ENCODE peak calls at places on chromosomes 2 and 18, in four cellular contexts. M, Y, P and Q are unnamed samples.

GRCh38 chr2:171718720-171719119 is 31.5 kb downstream of the DYNC1I2 start:
- DNase-seq in M (no peak), Y (no peak), P (no peak), Q (no peak)

GRCh38 chr2:219369447-219369861 is 18.3 kb downstream of the DNPEP start:
- DNase-seq in Y (peak), M (peak), P (no peak), Q (no peak)

GRCh38 chr2:179612108-179612507 is 249.3 kb downstream of the ZNF385B start:
- DNase-seq in M (no peak), P (no peak), Y (no peak), Q (no peak)

GRCh38 chr2:201414099-201415023 is 36.9 kb downstream of the TRAK2 start:
- DNase-seq in M (no peak), P (no peak), Y (no peak), Q (no peak)

GRCh38 chr2:222000326-222000725 is 298.5 kb downstream of the PAX3 start:
- DNase-seq in Y (no peak), P (no peak), M (no peak), Q (no peak)

GRCh38 chr18:42373584-42373983 is 418.6 kb downstream of the PIK3C3 start:
- DNase-seq in Y (no peak), M (no peak), P (no peak), Q (no peak)

GRCh38 chr2:170817999-170818293 is 1.3 kb downstream of the GAD1 start:
- DNase-seq in P (no peak), Y (no peak), M (no peak), Q (no peak)

GRCh38 chr2:231933916-231934401 is 7.8 kb upstream of the NPPC start:
- DNase-seq in Y (peak), P (no peak), M (peak), Q (no peak)

GRCh38 chr2:73981081-73981968 is 3.4 kb upstream of the TET3 start:
- DNase-seq in M (no peak), P (peak), Y (peak), Q (peak)

GRCh38 chr2:220043155-220043992 is 415.9 kb downstream of the SLC4A3 start:
- DNase-seq in Y (no peak), M (no peak), P (no peak), Q (no peak)

GRCh38 chr2:3108710-3109702 is 268.6 kb downstream of the EIPR1 start:
- DNase-seq in Y (no peak), P (no peak), M (no peak), Q (no peak)

GRCh38 chr18:79681484-79682387 is 2.1 kb downstream of the CTDP1 start:
- DNase-seq in Y (peak), M (no peak), P (no peak), Q (peak)

GRCh38 chr2:234491281-234491680 is 5.6 kb downstream of the ARL4C start:
- DNase-seq in M (no peak), P (no peak), Y (no peak), Q (no peak)

GRCh38 chr2:95231723-95232122 is 24.4 kb downstream of the ZNF892 start:
- DNase-seq in P (peak), Y (peak), M (no peak), Q (peak)

GRCh38 chr2:194104687-194105086 is 1552.3 kb upstream of the SLC39A10 start:
- DNase-seq in M (no peak), Y (no peak), P (no peak), Q (no peak)

GRCh38 chr2:130829020-130829419 is 7.7 kb upstream of the ARHGEF4 start:
- DNase-seq in M (no peak), P (no peak), Y (no peak), Q (no peak)

GRCh38 chr2:174699993-174700766 is 64.1 kb downstream of the CHRNA1 start:
- DNase-seq in P (peak), Y (no peak), M (no peak), Q (peak)

GRCh38 chr18:54772081-54772480 is 56.2 kb upstream of the RAB27B start:
- DNase-seq in P (no peak), Y (no peak), M (no peak), Q (no peak)

GRCh38 chr2:26574066-26574899 is 66.9 kb downstream of the CIB4 start:
- DNase-seq in M (no peak), P (no peak), Y (no peak), Q (no peak)

GRCh38 chr2:174412256-174412655 is 16.7 kb downstream of the SCRN3 start:
- DNase-seq in M (no peak), Y (no peak), P (no peak), Q (no peak)

GRCh38 chr18:11380968-11381367 is 228.4 kb upstream of the SLC35G4 start:
- DNase-seq in M (no peak), P (no peak), Y (no peak), Q (no peak)

GRCh38 chr2:25620077-25620476 is 53.3 kb downstream of the DTNB start:
- DNase-seq in P (no peak), M (no peak), Y (no peak), Q (no peak)

GRCh38 chr18:27473359-27473758 is 288.3 kb upstream of the CHST9 start:
- DNase-seq in M (no peak), Y (no peak), P (no peak), Q (no peak)

GRCh38 chr2:11239718-11240462 is 84.6 kb downstream of the SLC66A3 start:
- DNase-seq in M (no peak), Y (no peak), P (peak), Q (no peak)

GRCh38 chr2:64537991-64538390 is 13.9 kb downstream of the AFTPH start:
- DNase-seq in Y (no peak), P (no peak), M (no peak), Q (no peak)

GRCh38 chr2:179098080-179098689 is 48.2 kb upstream of the CCDC141 start:
- DNase-seq in M (no peak), P (no peak), Y (no peak), Q (no peak)

GRCh38 chr2:108786354-108787208 is at the start of gene CCDC138:
- DNase-seq in Y (peak), P (peak), M (peak), Q (peak)
- TF ChIP-seq POLR2A in Y (peak), P (peak), M (peak), Q (peak)

DNA sequence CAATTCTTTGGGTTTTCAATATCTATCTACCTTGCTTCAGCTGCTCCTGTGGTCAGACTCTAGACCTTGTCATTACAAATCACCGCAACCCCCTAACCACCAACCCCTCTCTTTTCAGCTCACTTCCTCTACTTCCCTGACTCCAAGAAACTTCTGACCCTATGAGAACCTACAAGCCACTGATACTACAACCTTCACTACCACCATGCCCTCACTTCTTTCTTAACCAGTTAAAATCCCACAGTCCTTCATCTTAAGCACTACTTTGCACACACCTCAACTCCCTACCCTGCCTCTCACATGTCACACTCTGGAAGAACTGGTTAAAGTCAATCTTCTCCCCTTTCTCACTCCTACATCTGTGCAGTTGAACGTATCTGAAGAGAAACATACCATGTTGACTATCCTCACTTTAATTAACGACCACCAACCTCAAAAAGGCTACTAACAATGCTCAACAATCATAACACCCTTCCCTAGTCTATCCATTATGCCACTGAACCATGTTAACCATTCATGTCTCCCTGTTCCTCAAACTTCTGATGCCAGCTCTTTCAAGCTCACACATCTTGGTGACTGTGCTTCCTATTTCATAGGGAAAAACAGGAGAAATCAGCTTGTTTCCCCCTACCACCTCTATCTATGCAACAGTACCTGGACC is 12.6 kb downstream of the EIF2AK3 start:
- DNase-seq in P (no peak), Y (no peak), M (no peak), Q (no peak)
- TF ChIP-seq POLR2A in P (no peak), Y (no peak), M (no peak), Q (no peak)

GRCh38 chr2:97996679-97997078 is 931 bp upstream of the TMEM131 start:
- DNase-seq in M (no peak), P (no peak), Y (no peak), Q (peak)

GRCh38 chr2:97992836-97993825 is 2.6 kb downstream of the TMEM131 start:
- DNase-seq in Y (no peak), P (no peak), M (no peak), Q (no peak)

GRCh38 chr2:97995734-97996624 is at the start of gene TMEM131:
- DNase-seq in Y (peak), P (peak), M (peak), Q (peak)

GRCh38 chr2:97993926-97994325 is 1.8 kb downstream of the TMEM131 start:
- DNase-seq in Y (no peak), P (no peak), M (no peak), Q (peak)

GRCh38 chr2:97995026-97995733 is 568 bp downstream of the TMEM131 start:
- DNase-seq in P (peak), M (peak), Y (peak), Q (peak)
- TF ChIP-seq POLR2A in P (peak), M (no peak), Y (no peak), Q (no peak)

GRCh38 chr2:197803033-197803444 is 1.4 kb upstream of the PLCL1 start:
- DNase-seq in M (no peak), P (peak), Y (no peak), Q (peak)

GRCh38 chr2:197806317-197806633 is 1.9 kb downstream of the PLCL1 start:
- DNase-seq in Y (no peak), P (no peak), M (no peak), Q (no peak)

GRCh38 chr2:197805598-197806316 is 1.4 kb downstream of the PLCL1 start:
- DNase-seq in M (no peak), Y (no peak), P (no peak), Q (no peak)

GRCh38 chr2:197804758-197805597 is 585 bp downstream of the PLCL1 start:
- DNase-seq in Y (peak), M (no peak), P (no peak), Q (peak)

DNA sequence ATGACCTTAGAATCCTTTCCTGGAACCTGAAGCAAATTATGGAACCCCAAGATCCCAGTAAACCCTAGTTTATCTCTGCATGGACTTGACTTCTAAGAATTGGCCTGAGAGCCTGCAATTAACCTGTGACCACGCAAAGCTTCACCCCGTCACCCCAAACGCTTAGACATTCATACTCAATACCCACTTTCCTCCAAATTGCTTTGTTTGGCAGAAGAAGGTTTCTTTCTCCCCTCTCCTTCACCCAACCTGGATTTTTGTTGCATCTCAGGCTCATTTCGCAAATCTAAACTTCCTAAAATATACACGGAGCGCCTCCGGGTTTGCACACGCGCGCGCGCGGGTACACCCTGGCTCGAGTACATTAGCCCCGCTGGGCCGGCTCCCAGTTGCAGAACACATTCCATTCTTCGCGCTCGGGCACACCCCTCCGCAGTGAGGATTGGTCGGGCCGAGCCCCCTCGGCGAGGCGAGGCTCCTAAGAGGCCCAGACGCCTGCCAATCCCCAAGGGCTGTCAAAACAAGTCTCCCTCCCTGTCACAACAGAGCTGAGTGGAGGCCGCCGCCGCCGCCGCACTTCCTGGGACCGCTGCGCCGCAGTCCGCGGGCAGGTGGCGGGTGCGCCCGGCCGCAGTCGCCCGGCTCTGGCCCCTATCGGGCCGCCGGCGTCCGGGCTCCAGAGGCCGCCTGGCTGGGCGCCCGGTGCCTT is at the start of gene PLCL1:
- DNase-seq in P (peak), Y (peak), M (peak), Q (peak)
- TF ChIP-seq POLR2A in P (no peak), Y (no peak), M (peak), Q (no peak)

GRCh38 chr2:68466361-68466777 is 725 bp downstream of the FBXO48 start:
- DNase-seq in M (no peak), Y (peak), P (peak), Q (peak)

GRCh38 chr2:68466778-68467076 is 367 bp downstream of the FBXO48 start:
- DNase-seq in M (no peak), Y (no peak), P (no peak), Q (no peak)

GRCh38 chr2:68465081-68465916 is 1.8 kb downstream of the FBXO48 start:
- DNase-seq in Y (no peak), P (no peak), M (no peak), Q (peak)

GRCh38 chr2:68468801-68469200 is 1.4 kb downstream of the APLF start:
- DNase-seq in P (no peak), M (no peak), Y (no peak), Q (no peak)

GRCh38 chr2:68467077-68467960 is at the start of the genes APLF and FBXO48:
- DNase-seq in M (peak), Y (peak), P (peak), Q (peak)
- TF ChIP-seq POLR2A in M (peak), Y (peak), P (peak), Q (peak)